ENCODE peak calls at places on chromosomes 3 and 15, in seven cellular contexts. One of them, this sample, is unnamed.
A peak's percentile ranks its signal among the peaks of the same experiment; 100 is the strongest.

GRCh38 chr15:70902105-70902504 is 9.5 kb downstream of the LRRC49 start:
- DNase-seq in adrenal gland: no peak
- DNase-seq in transverse colon: peak; percentile 30
- DNase-seq in A549: no peak
- DNase-seq in HepG2: no peak
- DNase-seq in A673: peak; percentile 63
- DNase-seq in small intestine: peak; percentile 43
- DNase-seq in this sample: peak; percentile 92

GRCh38 chr3:125062904-125063618 is 7.3 kb upstream of the HEG1 start:
- DNase-seq in adrenal gland: peak; percentile 56
- DNase-seq in transverse colon: no peak
- DNase-seq in A549: peak; percentile 53
- DNase-seq in HepG2: peak; percentile 99
- DNase-seq in A673: no peak
- DNase-seq in small intestine: no peak
- DNase-seq in this sample: peak; percentile 98

GRCh38 chr15:85048430-85048829 is 66.8 kb downstream of the PDE8A start:
- DNase-seq in adrenal gland: no peak
- DNase-seq in transverse colon: no peak
- DNase-seq in A549: no peak
- DNase-seq in HepG2: no peak
- DNase-seq in A673: no peak
- DNase-seq in small intestine: no peak
- DNase-seq in this sample: peak; percentile 42

GRCh38 chr3:61903074-61903473 is 341.7 kb downstream of the PTPRG start:
- DNase-seq in adrenal gland: no peak
- DNase-seq in transverse colon: no peak
- DNase-seq in A549: no peak
- DNase-seq in HepG2: no peak
- DNase-seq in A673: no peak
- DNase-seq in small intestine: no peak
- DNase-seq in this sample: no peak

GRCh38 chr15:96428742-96429141 is 98.2 kb downstream of the NR2F2 start:
- DNase-seq in adrenal gland: peak; percentile 87
- DNase-seq in transverse colon: no peak
- DNase-seq in A549: no peak
- DNase-seq in HepG2: no peak
- DNase-seq in A673: peak; percentile 50
- DNase-seq in small intestine: no peak
- DNase-seq in this sample: peak; percentile 95

GRCh38 chr3:61830111-61830400 is 268.7 kb downstream of the PTPRG start:
- DNase-seq in adrenal gland: no peak
- DNase-seq in transverse colon: no peak
- DNase-seq in A549: no peak
- DNase-seq in HepG2: no peak
- DNase-seq in A673: no peak
- DNase-seq in small intestine: no peak
- DNase-seq in this sample: no peak

GRCh38 chr3:44969170-44969569 is 6.8 kb downstream of the ZDHHC3 start:
- DNase-seq in adrenal gland: no peak
- DNase-seq in transverse colon: no peak
- DNase-seq in A549: no peak
- DNase-seq in HepG2: no peak
- DNase-seq in A673: no peak
- DNase-seq in small intestine: no peak
- DNase-seq in this sample: no peak

GRCh38 chr15:66078929-66079275 is 174.6 kb downstream of the MEGF11 start:
- DNase-seq in adrenal gland: no peak
- DNase-seq in transverse colon: no peak
- DNase-seq in A549: no peak
- DNase-seq in HepG2: no peak
- DNase-seq in A673: no peak
- DNase-seq in small intestine: no peak
- DNase-seq in this sample: no peak

GRCh38 chr15:59369597-59369996 is 3.1 kb downstream of the MYO1E start:
- DNase-seq in adrenal gland: no peak
- DNase-seq in transverse colon: no peak
- DNase-seq in A549: no peak
- DNase-seq in HepG2: no peak
- DNase-seq in A673: no peak
- DNase-seq in small intestine: no peak
- DNase-seq in this sample: no peak

GRCh38 chr3:72679540-72680198 is 168.6 kb downstream of the SHQ1 start:
- DNase-seq in adrenal gland: no peak
- DNase-seq in transverse colon: no peak
- DNase-seq in A549: no peak
- DNase-seq in HepG2: no peak
- DNase-seq in A673: no peak
- DNase-seq in small intestine: no peak
- DNase-seq in this sample: peak; percentile 79

GRCh38 chr3:20669675-20670074 is 483.7 kb upstream of the SGO1 start:
- DNase-seq in adrenal gland: no peak
- DNase-seq in transverse colon: no peak
- DNase-seq in A549: no peak
- DNase-seq in HepG2: no peak
- DNase-seq in A673: no peak
- DNase-seq in small intestine: no peak
- DNase-seq in this sample: no peak

GRCh38 chr15:99744142-99744541 is 10.9 kb upstream of the LYSMD4 start:
- DNase-seq in adrenal gland: no peak
- DNase-seq in transverse colon: no peak
- DNase-seq in A549: no peak
- DNase-seq in HepG2: no peak
- DNase-seq in A673: no peak
- DNase-seq in small intestine: no peak
- DNase-seq in this sample: no peak

GRCh38 chr15:76203346-76203745 is 107.9 kb downstream of the ETFA start:
- DNase-seq in adrenal gland: no peak
- DNase-seq in transverse colon: no peak
- DNase-seq in A549: no peak
- DNase-seq in HepG2: no peak
- DNase-seq in A673: no peak
- DNase-seq in small intestine: no peak
- DNase-seq in this sample: no peak

GRCh38 chr3:73813291-73813977 is 188.7 kb upstream of the PDZRN3 start:
- DNase-seq in adrenal gland: no peak
- DNase-seq in transverse colon: no peak
- DNase-seq in A549: no peak
- DNase-seq in HepG2: no peak
- DNase-seq in A673: peak; percentile 29
- DNase-seq in small intestine: no peak
- DNase-seq in this sample: no peak

GRCh38 chr3:169781209-169781855 is 8.1 kb downstream of the MYNN start:
- DNase-seq in adrenal gland: no peak
- DNase-seq in transverse colon: no peak
- DNase-seq in A549: no peak
- DNase-seq in HepG2: no peak
- DNase-seq in A673: no peak
- DNase-seq in small intestine: no peak
- DNase-seq in this sample: no peak

GRCh38 chr3:48427630-48427962 is 2.3 kb downstream of the PLXNB1 start:
- DNase-seq in adrenal gland: no peak
- DNase-seq in transverse colon: peak; percentile 37
- DNase-seq in A549: no peak
- DNase-seq in HepG2: no peak
- DNase-seq in A673: no peak
- DNase-seq in small intestine: peak; percentile 21
- DNase-seq in this sample: no peak

GRCh38 chr3:127484601-127485388 is 105.7 kb downstream of the TPRA1 start:
- DNase-seq in adrenal gland: peak; percentile 43
- DNase-seq in transverse colon: no peak
- DNase-seq in A549: no peak
- DNase-seq in HepG2: no peak
- DNase-seq in A673: no peak
- DNase-seq in small intestine: no peak
- DNase-seq in this sample: peak; percentile 8

GRCh38 chr15:40428183-40428582 is 12.6 kb upstream of the BAHD1 start:
- DNase-seq in adrenal gland: no peak
- DNase-seq in transverse colon: no peak
- DNase-seq in A549: no peak
- DNase-seq in HepG2: no peak
- DNase-seq in A673: no peak
- DNase-seq in small intestine: no peak
- DNase-seq in this sample: no peak

GRCh38 chr3:51716805-51717204 is 9.9 kb downstream of the GRM2 start:
- DNase-seq in adrenal gland: peak; percentile 17
- DNase-seq in transverse colon: no peak
- DNase-seq in A549: no peak
- DNase-seq in HepG2: no peak
- DNase-seq in A673: no peak
- DNase-seq in small intestine: no peak
- DNase-seq in this sample: no peak

GRCh38 chr3:141648055-141648910 is 89.8 kb upstream of the RNF7 start:
- DNase-seq in adrenal gland: no peak
- DNase-seq in transverse colon: no peak
- DNase-seq in A549: no peak
- DNase-seq in HepG2: peak; percentile 72
- DNase-seq in A673: no peak
- DNase-seq in small intestine: peak; percentile 39
- DNase-seq in this sample: no peak

GRCh38 chr15:37978231-37978630 is 43.8 kb downstream of the TMCO5A start:
- DNase-seq in adrenal gland: no peak
- DNase-seq in transverse colon: no peak
- DNase-seq in A549: no peak
- DNase-seq in HepG2: no peak
- DNase-seq in A673: no peak
- DNase-seq in small intestine: no peak
- DNase-seq in this sample: no peak
- H3K27ac ChIP-seq in adrenal gland: no peak overlapping the region
- H3K27ac ChIP-seq in transverse colon: no peak overlapping the region
- H3K27ac ChIP-seq in A549: no peak overlapping the region
- H3K27ac ChIP-seq in HepG2: no peak overlapping the region
- H3K27ac ChIP-seq in A673: no peak overlapping the region
- H3K27ac ChIP-seq in small intestine: no peak overlapping the region
- H3K27ac ChIP-seq in this sample: no peak overlapping the region

DNA sequence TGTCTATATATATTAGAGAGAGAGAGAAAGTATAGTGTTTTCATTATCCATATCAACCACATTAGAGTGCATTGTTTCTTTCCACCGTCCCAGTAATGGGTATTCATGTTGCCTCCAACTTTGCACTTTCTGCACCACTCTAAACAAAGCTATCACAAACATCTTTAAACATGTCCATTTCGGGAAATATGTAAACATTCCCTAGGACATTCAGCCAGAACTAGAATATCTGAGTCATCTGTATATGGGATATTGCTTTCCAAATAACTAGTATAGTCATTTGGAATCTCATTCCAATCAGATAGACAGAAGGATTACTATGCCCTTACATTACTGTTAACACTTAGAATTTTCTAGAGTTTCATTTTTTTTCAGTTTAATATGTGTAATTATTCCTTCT is 914.9 kb upstream of the EPHA6 start:
- DNase-seq in adrenal gland: no peak
- DNase-seq in transverse colon: no peak
- DNase-seq in A549: no peak
- DNase-seq in HepG2: no peak
- DNase-seq in A673: no peak
- DNase-seq in small intestine: no peak
- DNase-seq in this sample: peak; percentile 28
- H3K27ac ChIP-seq in adrenal gland: no peak overlapping the region
- H3K27ac ChIP-seq in transverse colon: no peak overlapping the region
- H3K27ac ChIP-seq in A549: no peak overlapping the region
- H3K27ac ChIP-seq in HepG2: no peak overlapping the region
- H3K27ac ChIP-seq in A673: no peak overlapping the region
- H3K27ac ChIP-seq in small intestine: no peak overlapping the region
- H3K27ac ChIP-seq in this sample: no peak overlapping the region

GRCh38 chr15:78212546-78213424 is 21.6 kb downstream of the ACSBG1 start:
- DNase-seq in adrenal gland: peak; percentile 90
- DNase-seq in transverse colon: peak; percentile 84
- DNase-seq in A549: peak; percentile 89
- DNase-seq in HepG2: peak; percentile 23
- DNase-seq in A673: peak; percentile 81
- DNase-seq in small intestine: peak; percentile 94
- DNase-seq in this sample: peak; percentile 69

GRCh38 chr15:78213425-78213750 is 21.0 kb downstream of the ACSBG1 start:
- DNase-seq in adrenal gland: no peak
- DNase-seq in transverse colon: no peak
- DNase-seq in A549: no peak
- DNase-seq in HepG2: no peak
- DNase-seq in A673: no peak
- DNase-seq in small intestine: no peak
- DNase-seq in this sample: no peak

GRCh38 chr15:78220713-78221112 is 13.7 kb downstream of the ACSBG1 start:
- DNase-seq in adrenal gland: no peak
- DNase-seq in transverse colon: no peak
- DNase-seq in A549: no peak
- DNase-seq in HepG2: no peak
- DNase-seq in A673: peak; percentile 77
- DNase-seq in small intestine: no peak
- DNase-seq in this sample: no peak

GRCh38 chr15:78213956-78214355 is 20.4 kb downstream of the ACSBG1 start:
- DNase-seq in adrenal gland: no peak
- DNase-seq in transverse colon: no peak
- DNase-seq in A549: no peak
- DNase-seq in HepG2: no peak
- DNase-seq in A673: no peak
- DNase-seq in small intestine: no peak
- DNase-seq in this sample: no peak

DNA sequence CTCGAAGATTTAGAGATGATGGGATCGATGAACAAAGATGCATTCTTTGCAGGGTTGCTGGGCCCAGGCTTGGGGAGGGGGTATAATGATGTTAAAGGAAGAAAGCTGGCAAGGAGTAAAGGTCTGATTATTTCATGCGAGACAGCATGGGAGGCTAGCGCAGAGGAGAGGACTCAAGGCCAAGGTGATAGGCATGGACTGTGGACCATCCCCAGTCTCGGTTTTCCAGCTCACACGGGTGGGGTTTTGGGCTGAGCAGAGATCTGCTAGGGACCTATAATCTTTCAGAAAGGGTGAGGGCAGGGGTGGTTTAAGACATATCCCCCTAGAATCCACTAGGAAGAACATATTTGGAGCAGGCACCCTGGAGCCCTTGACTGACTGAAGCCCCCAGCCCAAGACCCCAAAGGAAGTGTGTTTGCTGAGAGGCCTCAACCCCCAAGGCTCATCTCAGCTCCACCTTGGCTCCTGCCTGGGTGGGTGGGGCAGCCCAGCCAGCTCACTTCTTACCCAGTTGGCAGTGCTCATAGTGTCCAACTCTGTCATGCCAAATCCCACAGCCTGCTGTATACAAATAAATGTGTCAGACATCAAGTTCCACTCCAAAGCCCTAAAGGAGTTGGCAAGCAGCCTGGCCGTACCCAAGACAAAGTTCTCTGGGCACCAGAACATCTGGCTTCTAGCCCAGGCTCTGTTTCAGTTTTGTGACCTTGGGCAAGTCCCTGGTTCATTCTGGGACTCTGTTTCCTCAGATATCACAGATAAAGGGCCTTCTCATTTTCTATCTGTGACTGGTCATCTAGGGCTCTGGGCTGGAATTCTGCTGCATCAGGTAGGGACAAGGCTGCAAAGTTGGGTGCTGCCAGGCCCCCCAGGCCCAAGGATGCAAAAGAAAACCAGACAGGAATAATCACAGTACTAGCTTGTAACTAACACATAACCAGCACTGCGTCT is 17.8 kb downstream of the ACSBG1 start:
- DNase-seq in adrenal gland: peak; percentile 97
- DNase-seq in transverse colon: peak; percentile 93
- DNase-seq in A549: peak; percentile 53
- DNase-seq in HepG2: no peak
- DNase-seq in A673: no peak
- DNase-seq in small intestine: peak; percentile 99
- DNase-seq in this sample: no peak
- H3K27ac ChIP-seq in adrenal gland: peak overlapping the region; percentile 75
- H3K27ac ChIP-seq in transverse colon: peak overlapping the region; percentile 79
- H3K27ac ChIP-seq in A549: peak overlapping the region; percentile 65
- H3K27ac ChIP-seq in HepG2: no peak overlapping the region
- H3K27ac ChIP-seq in A673: no peak overlapping the region
- H3K27ac ChIP-seq in small intestine: peak overlapping the region; percentile 92
- H3K27ac ChIP-seq in this sample: no peak overlapping the region

GRCh38 chr15:89122532-89123525 is 34.6 kb downstream of the ABHD2 start:
- DNase-seq in adrenal gland: no peak
- DNase-seq in transverse colon: no peak
- DNase-seq in A549: no peak
- DNase-seq in HepG2: no peak
- DNase-seq in A673: no peak
- DNase-seq in small intestine: no peak
- DNase-seq in this sample: peak; percentile 78
- H3K27ac ChIP-seq in adrenal gland: no peak overlapping the region
- H3K27ac ChIP-seq in transverse colon: peak overlapping the region; percentile 86
- H3K27ac ChIP-seq in A549: peak overlapping the region; percentile 95
- H3K27ac ChIP-seq in HepG2: peak overlapping the region; percentile 90
- H3K27ac ChIP-seq in A673: no peak overlapping the region
- H3K27ac ChIP-seq in small intestine: no peak overlapping the region
- H3K27ac ChIP-seq in this sample: peak overlapping the region; percentile 43